ENCODE peak calls at places on chromosome 19, in five cellular contexts. W, T, Y, F and P are unnamed samples.

GRCh38 chr19:31258211-31259052 is 90.8 kb downstream of the TSHZ3 start:
- DNase-seq in F (no peak), Y (no peak), W (no peak), T (no peak), P (no peak)

GRCh38 chr19:13082192-13083007 is 20.3 kb downstream of the LYL1 start:
- DNase-seq in Y (no peak), T (no peak), F (peak; percentile 73), W (peak; percentile 58), P (no peak)

GRCh38 chr19:33408116-33408515 is 34.6 kb downstream of the CEBPG start:
- DNase-seq in F (no peak), W (no peak), T (no peak), Y (no peak), P (no peak)

GRCh38 chr19:34759218-34759917 is 13.6 kb downstream of the ZNF599 start:
- DNase-seq in F (no peak), Y (no peak), T (no peak), W (no peak), P (no peak)

GRCh38 chr19:2883686-2884439 is 16.7 kb downstream of the ZNF556 start:
- DNase-seq in F (no peak), Y (no peak), W (no peak), T (no peak), P (peak; percentile 54)

GRCh38 chr19:18294467-18294864 is 13.0 kb upstream of the JUND start:
- DNase-seq in T (peak; percentile 84), W (no peak), F (peak; percentile 35), Y (no peak), P (no peak)

GRCh38 chr19:3062165-3063105 is at the start of gene TLE5:
- DNase-seq in Y (peak; percentile 77), F (peak; percentile 54), W (peak; percentile 47), T (peak; percentile 79), P (peak; percentile 21)

GRCh38 chr19:1469936-1470863 is 8.8 kb downstream of the C19orf25 start:
- DNase-seq in W (no peak), T (peak; percentile 61), F (no peak), Y (peak; percentile 54), P (peak; percentile 52)

GRCh38 chr19:32339988-32340874 is 5.2 kb upstream of the ZNF507 start:
- DNase-seq in W (peak; percentile 61), T (peak; percentile 34), F (peak; percentile 69), Y (peak; percentile 59), P (no peak)

GRCh38 chr19:13764821-13765394 is 586 bp downstream of the MRI1 start:
- DNase-seq in W (peak; percentile 16), T (peak; percentile 37), F (no peak), Y (peak; percentile 27), P (no peak)

GRCh38 chr19:58394821-58395219 is 636 bp upstream of the RNF225 start:
- DNase-seq in T (no peak), W (no peak), F (no peak), Y (no peak), P (no peak)

GRCh38 chr19:58396691-58397532 is 1.5 kb downstream of the RNF225 start:
- DNase-seq in W (no peak), T (no peak), F (no peak), Y (no peak), P (no peak)

GRCh38 chr19:58397533-58398037 is 2.1 kb downstream of the RNF225 start:
- DNase-seq in Y (no peak), T (no peak), F (no peak), W (no peak), P (no peak)

GRCh38 chr19:58395220-58395978 is at the start of gene RNF225:
- DNase-seq in F (no peak), W (no peak), T (no peak), Y (no peak), P (no peak)

GRCh38 chr19:58395979-58396627 is 647 bp downstream of the RNF225 start:
- DNase-seq in F (no peak), W (no peak), Y (no peak), T (no peak), P (no peak)
- H3K4me3 ChIP-seq in F (no peak overlapping the region), W (no peak overlapping the region), Y (no peak overlapping the region), T (no peak overlapping the region), P (no peak overlapping the region)

DNA sequence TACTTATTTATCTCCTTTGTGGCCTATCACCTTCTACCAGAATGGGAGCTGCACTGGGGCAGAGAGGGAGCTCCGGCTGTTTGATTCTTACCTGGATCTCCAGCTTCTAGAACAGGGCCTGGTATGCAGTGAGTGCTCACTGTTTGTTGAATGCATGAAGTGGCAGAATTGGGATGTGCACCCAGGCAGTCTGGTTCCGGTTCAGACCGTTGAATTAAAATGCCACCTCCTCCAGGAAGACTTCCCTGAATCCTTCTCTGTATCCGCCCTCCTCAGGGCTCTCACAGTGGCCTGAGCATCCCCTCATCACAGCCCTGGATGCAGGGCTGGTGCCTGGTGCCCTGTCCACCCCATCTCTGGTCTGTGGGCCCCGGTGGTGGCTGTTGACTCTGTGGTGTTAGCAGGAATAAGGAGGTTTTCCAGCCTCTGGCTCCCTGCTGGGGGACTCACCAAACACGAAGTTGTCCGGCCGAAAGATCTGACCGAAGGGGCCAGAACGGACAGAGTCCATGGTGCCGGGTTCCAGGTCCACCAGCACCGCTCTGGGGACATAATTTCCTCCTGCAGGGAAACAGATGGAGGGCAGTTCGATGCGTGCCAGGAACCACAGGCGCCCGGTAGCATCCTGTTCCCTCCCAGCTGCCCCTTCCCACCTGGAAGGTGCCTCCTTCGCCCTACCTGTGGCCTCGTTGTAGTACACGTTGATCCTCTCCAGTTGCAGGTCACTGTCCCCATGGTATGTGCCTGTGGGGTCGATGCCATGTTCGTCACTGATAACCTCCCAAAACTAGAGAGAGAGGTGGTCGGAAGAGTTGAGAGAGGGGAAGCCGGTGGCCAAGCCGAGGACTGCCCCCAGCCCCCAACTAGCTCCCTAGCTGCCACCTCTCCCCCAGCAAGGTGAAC is 1.0 kb downstream of the TUBB4A start:
- DNase-seq in F (no peak), W (no peak), Y (no peak), T (no peak), P (no peak)
- H3K4me3 ChIP-seq in F (no peak overlapping the region), W (no peak overlapping the region), Y (peak overlapping the region; percentile 46), T (peak overlapping the region; percentile 46), P (no peak overlapping the region)

DNA sequence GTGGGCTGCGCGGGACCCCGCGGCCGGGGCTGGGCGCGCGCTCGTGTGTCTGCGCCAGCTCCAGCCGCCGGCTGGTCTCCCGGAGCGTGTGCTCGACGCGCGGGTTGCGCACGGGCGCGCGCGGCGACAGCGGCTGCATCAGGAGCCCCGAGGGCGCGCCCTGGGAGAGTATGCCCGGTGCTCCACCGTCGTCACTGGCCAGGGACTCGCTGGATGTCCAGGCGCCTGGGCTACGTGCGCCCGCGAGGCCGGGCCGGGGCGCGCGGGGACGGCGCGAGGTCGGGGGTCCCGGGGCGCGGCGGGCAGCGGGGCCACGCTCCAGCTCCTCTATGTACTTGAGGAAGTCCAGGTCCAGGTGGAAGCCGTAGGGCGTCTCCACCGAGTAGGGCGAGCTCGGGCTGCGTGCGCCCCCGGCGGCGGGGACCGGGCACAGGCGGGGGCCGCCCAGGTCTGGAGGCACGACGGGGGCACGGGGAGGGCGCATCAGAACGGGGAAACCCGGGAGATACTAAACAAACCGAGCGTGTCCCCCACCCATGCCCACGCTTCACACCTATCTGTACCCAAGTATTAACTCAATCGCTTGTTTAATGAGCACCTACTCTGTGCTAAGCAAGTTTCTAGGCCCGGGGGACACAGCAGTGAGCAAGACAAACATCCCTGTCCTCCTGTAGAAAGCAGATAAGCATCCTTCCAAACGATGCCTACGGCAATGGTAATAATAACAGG is 7.6 kb downstream of the KANK3 start:
- DNase-seq in F (no peak), W (no peak), Y (no peak), T (no peak), P (no peak)
- H3K4me3 ChIP-seq in F (peak overlapping the region; percentile 20), W (no peak overlapping the region), Y (peak overlapping the region; percentile 35), T (no peak overlapping the region), P (no peak overlapping the region)

GRCh38 chr19:5914946-5915781 is 1.1 kb downstream of the CAPS start:
- DNase-seq in W (no peak), F (no peak), Y (no peak), T (no peak), P (no peak)
- H3K4me3 ChIP-seq in W (no peak overlapping the region), F (no peak overlapping the region), Y (no peak overlapping the region), T (no peak overlapping the region), P (no peak overlapping the region)

DNA sequence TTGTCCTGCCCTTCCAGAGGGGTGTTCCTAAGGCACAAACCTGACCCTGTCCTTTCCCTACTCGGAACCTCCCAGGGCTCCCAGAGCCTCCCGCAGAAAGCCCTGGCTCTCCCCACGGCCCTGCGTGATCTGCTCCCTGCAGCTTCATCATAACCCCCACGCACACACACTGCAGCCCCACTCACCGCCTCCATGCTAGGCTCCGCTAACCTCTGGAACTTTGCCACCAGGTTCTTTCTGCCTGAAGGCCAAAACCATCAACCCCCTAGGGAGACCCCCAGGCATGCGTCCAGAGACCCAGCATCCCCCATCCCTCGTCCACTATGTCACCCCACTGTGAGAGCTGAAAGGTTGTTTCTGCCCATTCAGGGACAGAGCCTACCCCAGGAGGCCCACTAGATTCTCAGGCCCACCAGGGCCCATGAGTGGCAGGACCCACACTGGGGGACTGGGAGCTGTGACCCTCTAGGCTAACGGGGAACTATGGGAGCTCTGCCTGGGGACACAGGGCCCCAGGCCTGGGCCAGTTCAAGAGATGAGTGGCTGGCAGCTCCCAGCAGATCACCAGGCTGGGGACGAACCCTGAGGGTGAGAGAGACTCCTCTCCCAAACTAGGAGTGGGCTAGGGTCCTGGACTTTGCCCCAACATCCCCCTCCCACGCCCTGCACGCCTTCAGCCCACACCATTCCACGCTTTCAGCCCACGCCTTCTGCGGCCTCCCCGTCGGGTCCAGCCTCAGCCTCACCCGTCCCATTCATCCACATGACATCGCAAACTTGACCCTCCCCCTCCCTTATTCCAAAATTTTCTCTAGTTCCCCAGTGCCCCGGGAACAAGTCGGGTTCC is 33.2 kb upstream of the PNMA8B start:
- DNase-seq in T (no peak), W (no peak), Y (no peak), F (no peak), P (no peak)
- H3K4me3 ChIP-seq in T (no peak overlapping the region), W (no peak overlapping the region), Y (no peak overlapping the region), F (no peak overlapping the region), P (no peak overlapping the region)

GRCh38 chr19:10460714-10461046 is 40.3 kb downstream of the PDE4A start:
- DNase-seq in W (no peak), T (no peak), F (no peak), Y (no peak), P (no peak)
- H3K4me3 ChIP-seq in W (no peak overlapping the region), T (no peak overlapping the region), F (no peak overlapping the region), Y (no peak overlapping the region), P (no peak overlapping the region)

GRCh38 chr19:40809358-40810086 is 10.5 kb downstream of the EGLN2 start:
- DNase-seq in T (no peak), F (no peak), Y (no peak), W (no peak), P (no peak)
- H3K4me3 ChIP-seq in T (no peak overlapping the region), F (peak overlapping the region; percentile 51), Y (no peak overlapping the region), W (no peak overlapping the region), P (no peak overlapping the region)